ENCODE peak calls at places on chromosomes 1 and 21, in seven cellular contexts. V is A549, I is H1, D is GM12878, S is IMR-90, M is HepG2, C is K562. B is an unnamed sample.

GRCh38 chr21:41429925-41430491 is 4.0 kb downstream of the MX1 start:
- DNase-seq in V (no peak), I (no peak), D (no peak), S (no peak), M (no peak), C (no peak), B (no peak)

GRCh38 chr1:119713538-119714456 is 2.1 kb downstream of the PHGDH start:
- DNase-seq in V (no peak), I (no peak), D (no peak), S (peak), M (no peak), C (no peak), B (no peak)

GRCh38 chr1:187003353-187003752 is 174.6 kb downstream of the PLA2G4A start:
- DNase-seq in V (no peak), I (no peak), D (no peak), S (no peak), M (no peak), C (no peak), B (no peak)

GRCh38 chr1:231702804-231703203 is 76.2 kb downstream of the DISC1 start:
- DNase-seq in V (no peak), I (no peak), D (no peak), S (peak), M (no peak), C (no peak), B (no peak)

GRCh38 chr1:181090653-181091126 is 2.2 kb downstream of the IER5 start:
- DNase-seq in V (no peak), I (no peak), D (no peak), S (no peak), M (no peak), C (peak), B (no peak)

GRCh38 chr1:75690547-75690946 is 34.0 kb upstream of the ACADM start:
- DNase-seq in V (no peak), I (no peak), D (no peak), S (no peak), M (no peak), C (peak), B (no peak)

GRCh38 chr1:32074841-32075240 is 2.1 kb downstream of the TMEM39B start:
- DNase-seq in V (no peak), I (no peak), D (no peak), S (no peak), M (no peak), C (no peak), B (no peak)

GRCh38 chr21:41684381-41685245 is 82.2 kb downstream of the RIPK4 start:
- DNase-seq in V (peak), I (no peak), D (no peak), S (peak), M (peak), C (no peak), B (no peak)

GRCh38 chr1:158458263-158458662 is 3.4 kb upstream of the OR10K1 start:
- DNase-seq in V (no peak), I (no peak), D (no peak), S (no peak), M (no peak), C (no peak), B (no peak)
- TF ChIP-seq CEBPB in V (no peak), I (no peak), D (no peak), S (no peak), M (no peak), C (no peak), B (no peak)

GRCh38 chr1:81430236-81430635 is 370.5 kb upstream of the ADGRL2 start:
- DNase-seq in V (no peak), I (no peak), D (no peak), S (no peak), M (no peak), C (no peak), B (no peak)
- H3K27ac ChIP-seq in V (no peak), I (no peak), D (no peak), S (no peak), M (no peak), C (no peak), B (no peak)

GRCh38 chr1:201379733-201380242 is 2.3 kb upstream of the TNNT2 start:
- DNase-seq in V (no peak), I (no peak), D (no peak), S (no peak), M (no peak), C (no peak), B (no peak)

GRCh38 chr1:201383647-201384405 is 6.3 kb upstream of the TNNT2 start:
- DNase-seq in V (no peak), I (no peak), D (no peak), S (peak), M (no peak), C (no peak), B (no peak)

GRCh38 chr1:201384406-201384782 is 6.9 kb upstream of the TNNT2 start:
- DNase-seq in V (no peak), I (no peak), D (no peak), S (no peak), M (no peak), C (no peak), B (no peak)

GRCh38 chr1:201378804-201379203 is 1.3 kb upstream of the TNNT2 start:
- DNase-seq in V (no peak), I (no peak), D (no peak), S (no peak), M (no peak), C (no peak), B (no peak)

DNA sequence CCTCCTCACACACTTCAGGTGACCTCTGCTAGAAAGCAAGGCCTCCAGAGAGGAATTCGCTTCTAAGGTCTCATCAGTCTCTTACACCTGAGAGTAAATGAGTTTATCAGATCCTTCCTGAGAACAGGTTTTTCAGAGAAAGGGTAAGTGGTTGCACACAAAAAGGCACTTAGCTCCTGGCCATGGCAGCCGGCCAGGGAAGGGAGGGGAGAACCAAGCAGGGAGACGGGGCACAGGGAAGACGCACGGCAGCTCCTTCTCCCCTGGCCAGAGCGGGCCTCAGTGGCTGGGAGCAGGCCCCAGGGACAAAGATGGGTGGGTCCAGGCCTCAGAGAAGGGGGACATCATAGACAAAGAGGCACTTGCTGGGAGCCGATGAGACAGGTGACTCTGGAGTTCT is 3.6 kb upstream of the TNNT2 start:
- DNase-seq in V (no peak), I (no peak), D (no peak), S (no peak), M (no peak), C (no peak), B (no peak)
- TF ChIP-seq CEBPB in V (no peak), I (no peak), D (no peak), S (no peak), M (no peak), C (no peak), B (no peak)

DNA sequence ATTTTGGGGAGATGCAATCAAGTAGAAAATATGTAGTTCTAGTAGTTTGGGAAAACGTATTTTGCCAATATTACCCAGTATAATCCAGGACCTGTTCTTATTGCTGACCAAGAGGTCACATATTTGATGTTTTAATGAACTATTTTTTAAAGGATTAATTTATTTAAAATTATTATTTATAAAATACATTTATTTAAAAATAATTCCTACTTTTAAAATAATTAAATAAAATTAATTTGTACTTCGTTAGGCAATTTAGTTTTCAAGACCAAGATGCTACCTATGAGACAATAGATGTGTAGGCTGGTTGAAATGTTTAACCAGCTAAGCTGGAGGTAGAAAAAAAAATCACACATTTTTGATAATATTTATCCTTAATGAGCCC is 140.4 kb upstream of the BEND5 start:
- DNase-seq in V (no peak), I (no peak), D (no peak), S (no peak), M (no peak), C (no peak), B (no peak)
- H3K27ac ChIP-seq in V (peak), I (no peak), D (no peak), S (no peak), M (no peak), C (no peak), B (no peak)

DNA sequence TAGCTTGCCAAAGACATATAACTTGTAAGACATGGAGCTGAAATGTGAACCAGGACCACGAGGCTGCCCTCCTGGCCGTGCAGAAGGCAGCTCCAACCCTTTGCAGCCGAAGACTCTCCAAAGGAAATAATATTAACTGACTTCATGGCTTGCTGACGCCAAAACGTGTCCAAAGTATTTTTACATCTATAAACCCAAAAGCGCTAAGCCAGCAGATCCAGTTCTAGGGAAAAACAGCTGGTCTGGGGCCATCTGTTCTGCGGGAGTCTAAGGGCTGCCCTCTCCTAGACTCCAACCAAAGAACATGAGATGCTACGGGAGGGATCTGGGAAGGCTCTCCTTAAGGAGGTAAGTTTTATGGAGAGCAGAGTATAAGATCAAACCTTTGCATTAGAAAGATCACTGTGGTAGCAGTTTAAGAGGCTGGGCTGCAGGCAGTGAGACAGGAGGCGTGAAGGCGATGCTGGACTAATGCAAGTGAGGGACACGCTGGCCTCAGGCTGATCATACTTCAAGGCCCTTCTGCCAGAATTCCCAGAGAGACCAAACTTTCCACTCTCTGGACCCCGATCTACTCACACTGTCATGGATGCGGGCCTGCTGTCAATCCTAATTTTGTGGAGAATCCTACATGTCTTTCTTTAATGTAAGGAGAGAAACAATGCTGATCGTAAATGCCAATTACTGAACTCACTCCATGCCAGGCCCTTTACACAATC is 1.2 kb downstream of the TMEM53 start:
- DNase-seq in V (no peak), I (no peak), D (no peak), S (no peak), M (no peak), C (no peak), B (no peak)
- TF ChIP-seq CEBPB in V (no peak), I (no peak), D (no peak), S (no peak), M (no peak), C (no peak), B (no peak)

GRCh38 chr1:211326140-211326527 is 499 bp upstream of the TRAF5 start:
- DNase-seq in V (no peak), I (no peak), D (no peak), S (no peak), M (no peak), C (no peak), B (no peak)
- H3K27ac ChIP-seq in V (peak), I (no peak), D (peak), S (peak), M (no peak), C (peak), B (no peak)

B was measured in HCT116.